ENCODE peak calls at places on chromosomes 5 and 9, in four cellular contexts. K is IMR-90, S is H9, Q is neuronal stem cell. E is an unnamed sample.
A peak's percentile ranks its signal among the peaks of the same experiment; 100 is the strongest.

GRCh38 chr5:56123531-56124243 is 109.4 kb downstream of the ANKRD55 start:
- DNase-seq in S (peak; percentile 57), Q (peak; percentile 57), K (peak; percentile 100), E (peak; percentile 98)

GRCh38 chr5:177513500-177513899 is 3.3 kb downstream of the DDX41 start:
- DNase-seq in Q (no peak), K (no peak), S (no peak), E (no peak)

GRCh38 chr9:100637787-100638186 is 59.9 kb downstream of the CAVIN4 start:
- DNase-seq in Q (peak; percentile 15), S (peak; percentile 93), K (no peak), E (peak; percentile 91)

GRCh38 chr9:92061184-92061583 is 54.0 kb downstream of the SPTLC1 start:
- DNase-seq in Q (no peak), S (no peak), K (no peak), E (no peak)

GRCh38 chr9:35490155-35490909 is 421 bp downstream of the RUSC2 start:
- DNase-seq in K (no peak), Q (no peak), S (peak; percentile 51), E (peak; percentile 65)

GRCh38 chr5:8081179-8081578 is 212.2 kb downstream of the MTRR start:
- DNase-seq in S (no peak), Q (no peak), K (no peak), E (no peak)

GRCh38 chr5:31630931-31631330 is 8.0 kb upstream of the PDZD2 start:
- DNase-seq in K (no peak), S (no peak), Q (no peak), E (no peak)

GRCh38 chr9:109114670-109115069 is 5.1 kb downstream of the TMEM245 start:
- DNase-seq in Q (no peak), K (peak; percentile 66), S (no peak), E (no peak)

GRCh38 chr5:72380491-72381274 is 60.5 kb downstream of the PTCD2 start:
- DNase-seq in S (no peak), Q (no peak), K (peak; percentile 42), E (no peak)

GRCh38 chr9:23826120-23826629 is at the start of gene ELAVL2:
- DNase-seq in Q (peak; percentile 98), S (peak; percentile 99), K (peak; percentile 81), E (peak; percentile 100)

GRCh38 chr5:64836190-64836750 is 67.5 kb downstream of the CWC27 start:
- DNase-seq in K (peak; percentile 19), S (no peak), Q (no peak), E (no peak)

GRCh38 chr5:1732238-1732880 is 67.3 kb downstream of the MRPL36 start:
- DNase-seq in K (no peak), Q (no peak), S (peak; percentile 23), E (no peak)

GRCh38 chr9:97714435-97714834 is 17.3 kb upstream of the XPA start:
- DNase-seq in S (no peak), K (peak; percentile 56), Q (no peak), E (no peak)

GRCh38 chr9:70868044-70868443 is 253.4 kb downstream of the TRPM3 start:
- DNase-seq in Q (no peak), K (no peak), S (no peak), E (no peak)

GRCh38 chr5:164672931-164673694 is 1167.7 kb downstream of the MAT2B start:
- DNase-seq in Q (no peak), S (no peak), K (peak; percentile 17), E (no peak)

DNA sequence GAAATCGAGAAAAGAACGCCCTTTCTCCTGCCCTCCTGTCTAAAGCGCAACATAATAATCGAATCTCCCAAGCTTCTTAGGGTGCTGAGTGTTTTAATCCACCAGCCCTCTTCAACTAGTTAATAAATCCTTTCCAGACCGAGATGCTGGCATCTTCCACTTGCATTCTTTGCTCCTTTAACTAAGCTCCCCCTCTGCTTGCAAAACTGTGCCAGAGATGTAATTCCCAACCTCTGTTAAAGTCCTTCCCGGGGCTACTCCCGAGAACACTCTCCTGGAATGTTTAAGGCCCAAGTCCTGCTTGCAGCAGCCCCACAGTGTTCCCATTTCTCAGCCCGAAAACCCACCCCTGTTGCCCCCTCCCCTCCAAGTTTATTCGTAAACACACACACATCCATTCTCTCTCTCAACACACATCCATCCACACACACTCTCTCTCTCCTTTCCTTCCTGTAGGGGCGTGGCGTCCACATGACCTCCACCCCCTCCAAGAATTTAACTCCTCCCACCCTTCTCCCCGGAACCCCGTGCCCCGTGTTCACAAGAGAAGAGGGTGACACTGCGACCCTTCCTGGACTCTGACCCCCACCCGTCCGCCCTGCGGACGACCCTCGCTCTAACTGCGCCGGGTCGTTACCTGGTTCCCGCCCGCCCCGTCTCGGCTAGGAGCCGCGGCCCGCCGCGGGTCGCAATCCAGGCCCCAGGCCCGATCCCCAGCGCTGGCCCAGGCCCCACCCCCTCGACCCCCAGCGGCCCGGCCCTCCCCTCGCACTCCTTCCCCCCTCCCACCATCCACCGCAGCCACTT is 7.0 kb upstream of the MGAT1 start:
- DNase-seq in K (peak; percentile 88), Q (peak; percentile 81), S (peak; percentile 92), E (peak; percentile 93)
- H3K4ac ChIP-seq in K (peak overlapping the region; percentile 95), Q (no peak overlapping the region), S (no peak overlapping the region), E (peak overlapping the region; percentile 42)

GRCh38 chr5:9707766-9708462 is 77.8 kb upstream of the TAS2R1 start:
- DNase-seq in S (no peak), Q (no peak), K (no peak), E (peak; percentile 74)
- H3K18ac ChIP-seq in S (no peak overlapping the region), Q (no peak overlapping the region), K (no peak overlapping the region), E (no peak overlapping the region)

DNA sequence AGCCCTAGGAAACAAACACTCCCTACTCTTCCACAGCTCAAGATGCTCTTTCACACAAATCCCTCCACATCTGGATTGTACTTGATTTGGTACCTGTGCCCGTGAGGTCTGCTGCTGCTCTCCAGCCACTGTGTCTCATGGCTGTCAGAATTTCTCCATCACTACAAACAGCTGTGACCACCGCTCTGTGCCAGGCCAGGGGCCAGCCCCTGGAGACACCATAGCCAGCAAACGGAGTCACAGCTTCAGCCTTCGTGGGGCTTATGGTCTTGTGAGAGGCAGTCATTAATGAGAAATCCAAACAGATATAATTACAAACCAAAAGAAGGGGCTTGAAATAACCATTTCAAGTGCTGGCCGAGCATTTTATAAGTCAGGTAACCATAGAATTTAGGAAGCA is 43.6 kb downstream of the ADAM19 start:
- DNase-seq in K (no peak), Q (no peak), S (no peak), E (no peak)
- H4K8ac ChIP-seq in K (no peak overlapping the region), Q (no peak overlapping the region), S (no peak overlapping the region), E (no peak overlapping the region)

DNA sequence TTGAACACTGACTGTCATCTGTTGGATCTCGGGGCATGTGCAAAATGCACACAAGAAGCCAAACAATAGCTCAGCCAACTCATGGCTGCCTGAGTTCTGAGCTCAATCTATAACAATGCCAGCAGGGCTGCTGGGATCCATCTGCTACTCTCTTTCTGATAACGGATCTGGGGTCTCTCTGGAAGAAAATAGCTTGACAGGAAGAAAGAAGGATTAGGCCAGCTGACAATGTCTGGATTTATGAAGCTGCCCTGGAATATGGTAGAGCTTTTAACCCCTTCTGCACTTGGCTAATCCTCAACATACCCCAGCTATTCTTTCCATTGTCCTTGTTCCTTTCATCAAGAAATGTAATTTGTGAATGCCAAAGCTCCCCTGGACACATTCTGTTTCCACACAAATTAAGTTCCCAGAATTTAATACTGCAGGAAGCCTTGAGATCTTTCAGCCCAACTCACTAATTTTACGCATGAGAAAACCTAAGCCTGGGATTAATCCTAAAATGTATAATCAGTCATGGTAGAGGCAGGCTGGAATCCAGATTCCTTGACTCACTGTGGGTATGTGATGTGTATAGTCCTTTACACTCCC is 62.7 kb upstream of the PCA3 start:
- DNase-seq in S (no peak), Q (peak; percentile 37), K (no peak), E (no peak)
- H3K4ac ChIP-seq in S (no peak overlapping the region), Q (no peak overlapping the region), K (no peak overlapping the region), E (no peak overlapping the region)